ENCODE peak calls at places on chromosomes 4 and X, in ten cellular contexts. W is psoas muscle, H is endothelial cell, P is bronchial epithelial cell, S is NB4, Z is lower leg skin, O is endodermal cell, J is hepatocyte, T is A549, U is activated B cell treated with CpG ODN at 0.5 μM for 24 hours. Y is an unnamed sample.

GRCh38 chr4:38489924-38490639 is 173.9 kb upstream of the KLF3 start:
- DNase-seq in P (peak), Z (no peak), J (peak), O (peak), W (no peak), S (no peak), U (no peak), H (peak), T (peak), Y (no peak)

GRCh38 chr4:98260047-98260578 is 1.1 kb upstream of the RAP1GDS1 start:
- DNase-seq in U (no peak), P (peak), H (no peak), Z (peak), O (peak), S (no peak), T (no peak), W (peak), J (peak), Y (peak)

GRCh38 chrX:18676050-18676449 is 4.1 kb upstream of the RS1 start:
- DNase-seq in J (no peak), Z (no peak), W (no peak), O (peak), P (no peak), U (no peak), T (no peak), H (no peak), S (no peak), Y (no peak)

GRCh38 chr4:26779674-26780073 is 81.0 kb upstream of the STIM2 start:
- DNase-seq in H (no peak), U (no peak), Z (no peak), T (no peak), W (no peak), O (no peak), S (peak), J (no peak), P (peak), Y (no peak)

GRCh38 chr4:73608677-73609594 is 11.3 kb downstream of the RASSF6 start:
- DNase-seq in T (peak), U (no peak), Z (no peak), H (no peak), J (peak), O (no peak), W (no peak), P (peak), S (no peak), Y (no peak)

GRCh38 chr4:47469951-47470350 is 6.4 kb upstream of the COMMD8 start:
- DNase-seq in S (no peak), H (no peak), W (no peak), U (no peak), J (no peak), O (no peak), T (no peak), P (peak), Z (no peak), Y (no peak)

GRCh38 chr4:80134936-80135701 is 62.1 kb upstream of the ANTXR2 start:
- DNase-seq in S (peak), J (peak), U (no peak), W (no peak), Z (no peak), T (no peak), O (no peak), H (no peak), P (peak), Y (no peak)

GRCh38 chrX:143462696-143463095 is 54.6 kb downstream of the SPANXN3 start:
- DNase-seq in T (no peak), U (no peak), O (no peak), H (no peak), S (no peak), J (no peak), Z (no peak), W (no peak), P (no peak), Y (no peak)

GRCh38 chrX:136525738-136526606 is 6.0 kb upstream of the VGLL1 start:
- DNase-seq in O (no peak), Z (no peak), S (no peak), J (peak), T (peak), P (peak), U (no peak), H (no peak), W (peak), Y (peak)

GRCh38 chrX:151901821-151902220 is 10.9 kb upstream of the MAGEA4 start:
- DNase-seq in Z (no peak), J (no peak), U (no peak), P (no peak), W (no peak), S (no peak), H (no peak), T (no peak), O (no peak), Y (no peak)

GRCh38 chrX:109709129-109709631 is 23.9 kb downstream of the ACSL4 start:
- DNase-seq in T (peak), O (no peak), U (no peak), S (peak), J (no peak), W (no peak), H (no peak), P (peak), Z (no peak), Y (no peak)

GRCh38 chr4:8910100-8910821 is 38.6 kb upstream of the HMX1 start:
- DNase-seq in H (peak), T (no peak), O (peak), P (no peak), W (peak), U (peak), Z (peak), S (no peak), J (no peak), Y (peak)

GRCh38 chr4:83276299-83277040 is 8.1 kb downstream of the COQ2 start:
- DNase-seq in U (no peak), O (no peak), H (no peak), W (no peak), P (no peak), J (no peak), T (no peak), Z (no peak), S (no peak), Y (no peak)

GRCh38 chr4:78660559-78660958 is 109.0 kb downstream of the ANXA3 start:
- DNase-seq in J (no peak), U (no peak), O (no peak), P (no peak), T (no peak), H (no peak), S (no peak), W (no peak), Z (no peak), Y (no peak)

GRCh38 chrX:99266255-99266654 is 1143.8 kb downstream of the PCDH19 start:
- DNase-seq in Z (no peak), S (no peak), W (no peak), T (no peak), J (no peak), O (peak), H (no peak), U (no peak), P (no peak), Y (no peak)

GRCh38 chr4:183722738-183723560 is 63.9 kb downstream of the TRAPPC11 start:
- DNase-seq in W (peak), O (peak), H (peak), S (peak), J (peak), P (peak), U (peak), Z (peak), T (peak), Y (peak)

GRCh38 chrX:103414561-103414960 is 38.2 kb downstream of the BEX3 start:
- DNase-seq in O (no peak), H (no peak), W (no peak), P (no peak), U (no peak), Z (no peak), T (no peak), S (no peak), J (no peak), Y (no peak)

GRCh38 chr4:32318926-32319325 is 1598.8 kb downstream of the PCDH7 start:
- DNase-seq in S (no peak), U (no peak), W (no peak), T (no peak), J (no peak), P (no peak), Z (no peak), H (no peak), O (no peak), Y (no peak)

GRCh38 chr4:7839856-7840255 is 99.8 kb downstream of the AFAP1 start:
- DNase-seq in O (no peak), Z (no peak), P (peak), J (no peak), H (no peak), T (no peak), W (no peak), U (no peak), S (no peak), Y (no peak)

GRCh38 chr4:1512738-1513660 is 106.8 kb upstream of the NKX1-1 start:
- DNase-seq in J (peak), T (peak), Z (no peak), W (peak), S (no peak), O (peak), H (peak), U (peak), P (no peak), Y (no peak)

GRCh38 chr4:10747186-10747585 is 62.6 kb upstream of the CLNK start:
- DNase-seq in J (no peak), U (no peak), H (no peak), T (no peak), Z (no peak), O (no peak), W (no peak), P (no peak), S (no peak), Y (no peak)

GRCh38 chr4:73417973-73418372 is 13.9 kb downstream of the ALB start:
- DNase-seq in J (no peak), Z (no peak), P (no peak), H (peak), O (peak), S (peak), W (no peak), U (no peak), T (no peak), Y (no peak)

GRCh38 chrX:124388562-124388961 is 42.2 kb downstream of the SH2D1A start:
- DNase-seq in T (peak), J (peak), S (peak), O (peak), W (peak), Z (no peak), U (no peak), P (peak), H (peak), Y (peak)

GRCh38 chr4:86032476-86033022 is 327.3 kb downstream of the MAPK10 start:
- DNase-seq in P (peak), J (peak), U (no peak), H (no peak), W (peak), O (no peak), S (peak), T (no peak), Z (no peak), Y (no peak)

GRCh38 chr4:18297684-18298083 is 276.1 kb upstream of the LCORL start:
- DNase-seq in U (no peak), W (no peak), Z (no peak), O (no peak), P (no peak), T (no peak), J (no peak), S (no peak), H (no peak), Y (no peak)

DNA sequence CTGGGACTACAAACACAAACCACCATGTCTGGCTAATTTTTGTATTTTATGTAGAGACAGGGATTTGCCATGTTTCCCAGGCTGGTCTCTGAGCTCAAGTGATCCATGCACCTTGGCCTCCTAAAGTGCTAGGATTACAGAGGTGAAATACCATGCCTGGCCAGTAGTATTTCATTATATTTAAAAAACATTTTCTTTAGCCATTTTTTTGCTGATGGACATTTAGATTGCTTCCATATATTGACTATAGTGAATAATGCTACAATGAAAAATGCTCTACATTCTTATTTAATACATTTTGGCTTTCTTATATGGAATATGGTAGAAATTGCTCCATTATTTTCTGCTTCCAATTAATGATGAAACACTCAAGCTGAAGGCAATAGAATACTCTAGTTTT is 1439.7 kb downstream of the FSTL5 start:
- DNase-seq in Z (no peak), U (no peak), P (no peak), T (no peak), J (no peak), O (no peak), W (no peak), S (no peak), H (no peak), Y (no peak)
- TF ChIP-seq CTCF in Z (no peak), U (no peak), P (no peak), T (no peak), J (no peak), O (peak), W (no peak), S (no peak), H (no peak), Y (no peak)

DNA sequence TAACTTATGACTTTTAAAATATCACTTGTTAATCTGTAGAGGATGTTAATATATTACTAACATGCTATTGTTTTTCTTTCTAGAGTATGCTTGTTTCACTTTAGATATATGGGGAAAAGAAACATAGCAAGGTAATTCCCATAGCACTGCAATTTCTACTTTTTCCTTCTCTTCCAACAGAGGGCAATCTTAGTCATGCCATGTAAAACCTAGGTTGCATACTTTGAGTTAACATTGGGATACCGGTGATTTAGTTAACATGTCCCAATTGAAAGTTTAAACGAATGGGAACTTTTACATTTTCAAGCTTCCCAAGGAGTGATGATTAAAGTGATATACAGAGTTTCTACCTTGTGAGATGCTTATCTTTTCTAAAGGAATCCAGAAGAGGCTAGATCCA is 89.4 kb upstream of the IL13RA1 start:
- DNase-seq in O (no peak), W (no peak), P (peak), H (no peak), J (no peak), S (no peak), Z (no peak), U (no peak), T (peak), Y (no peak)
- TF ChIP-seq CTCF in O (peak), W (no peak), P (no peak), H (no peak), J (peak), S (no peak), Z (no peak), U (no peak), T (peak), Y (no peak)

GRCh38 chr4:94390804-94391410 is 48.3 kb upstream of the HPGDS start:
- DNase-seq in Z (no peak), T (no peak), S (peak), U (no peak), O (no peak), J (peak), W (no peak), H (peak), P (no peak), Y (no peak)
- TF ChIP-seq CTCF in Z (no peak), T (peak), S (peak), U (no peak), O (peak), J (peak), W (peak), H (peak), P (peak), Y (peak)

GRCh38 chr4:40843696-40844095 is 93.9 kb downstream of the NSUN7 start:
- DNase-seq in S (peak), H (no peak), J (no peak), W (no peak), P (no peak), Z (no peak), U (no peak), O (peak), T (peak), Y (peak)
- TF ChIP-seq CTCF in S (peak), H (no peak), J (no peak), W (peak), P (peak), Z (no peak), U (no peak), O (peak), T (no peak), Y (no peak)

Y was measured in tibial artery.